ENCODE peak calls at places on chromosomes 7 and 10, in four cellular contexts. P is GDM1, C is GM03348, X is NCI-H1092. M is an unnamed sample.
A peak's percentile ranks its signal among the peaks of the same experiment; 100 is the strongest.

GRCh38 chr10:33347227-33347626 is 12.8 kb upstream of the NRP1 start:
- DNase-seq in P (no peak), C (no peak), X (no peak), M (no peak)

GRCh38 chr7:92421676-92422435 is 25.4 kb upstream of the GATAD1 start:
- DNase-seq in P (peak; percentile 18), C (no peak), X (peak; percentile 67), M (peak; percentile 58)

GRCh38 chr7:122412886-122413285 is 108.3 kb upstream of the FEZF1 start:
- DNase-seq in P (no peak), C (peak; percentile 29), X (no peak), M (no peak)

GRCh38 chr10:89414146-89414878 is at the start of gene IFIT5:
- DNase-seq in P (peak; percentile 68), C (peak; percentile 88), X (peak; percentile 63), M (no peak)

GRCh38 chr7:71182536-71182935 is 50.6 kb downstream of the GALNT17 start:
- DNase-seq in P (no peak), C (no peak), X (no peak), M (no peak)

GRCh38 chr7:2483495-2483894 is 7.3 kb upstream of the GRIFIN start:
- DNase-seq in P (no peak), C (no peak), X (no peak), M (no peak)

GRCh38 chr7:134640842-134641715 is 5.6 kb upstream of the BPGM start:
- DNase-seq in P (no peak), C (no peak), X (no peak), M (no peak)

GRCh38 chr7:17520941-17521340 is 222.5 kb downstream of the AHR start:
- DNase-seq in P (no peak), C (no peak), X (no peak), M (no peak)

GRCh38 chr7:732094-732541 is 5.0 kb upstream of the PRKAR1B start:
- DNase-seq in P (no peak), C (no peak), X (peak; percentile 89), M (no peak)

GRCh38 chr10:59674211-59674836 is 35.3 kb downstream of the SLC16A9 start:
- DNase-seq in P (no peak), C (peak; percentile 43), X (no peak), M (no peak)

GRCh38 chr10:69316313-69317059 is 38.2 kb downstream of the HK1 start:
- DNase-seq in P (no peak), C (peak; percentile 69), X (no peak), M (no peak)

GRCh38 chr10:17756557-17757208 is 4.7 kb downstream of the TMEM236 start:
- DNase-seq in P (no peak), C (no peak), X (no peak), M (no peak)

GRCh38 chr10:11015371-11015934 is 2.2 kb upstream of the CELF2 start:
- DNase-seq in P (no peak), C (no peak), X (no peak), M (no peak)

M was measured in CMK.